ENCODE peak calls at places on chromosomes 13 and 19, in six cellular contexts. U is AG09309, R is IMR-90, O is colonic mucosa, V is uterus, B is kidney. T is an unnamed sample.

GRCh38 chr19:3880471-3881271 is at the start of gene ATCAY:
- DNase-seq in U (no peak), R (no peak), O (no peak), V (no peak), B (no peak), T (no peak)

GRCh38 chr19:5340637-5341447 is at the start of gene PTPRS:
- DNase-seq in U (no peak), R (peak; percentile 74), O (peak; percentile 61), V (peak; percentile 72), B (peak; percentile 92), T (peak; percentile 79)

GRCh38 chr19:709965-710714 is 1.4 kb downstream of the PALM start:
- DNase-seq in U (no peak), R (no peak), O (no peak), V (peak; percentile 55), B (no peak), T (peak; percentile 78)

GRCh38 chr19:33473644-33474305 is 47.8 kb downstream of the PEPD start:
- DNase-seq in U (peak; percentile 64), R (peak; percentile 55), O (no peak), V (no peak), B (no peak), T (no peak)

GRCh38 chr13:44734204-44734707 is 158.1 kb upstream of the TSC22D1 start:
- DNase-seq in U (no peak), R (peak; percentile 34), O (no peak), V (no peak), B (no peak), T (peak; percentile 51)

GRCh38 chr13:76225815-76226489 is 589.8 kb downstream of the LMO7 start:
- DNase-seq in U (no peak), R (peak; percentile 90), O (no peak), V (no peak), B (no peak), T (peak; percentile 33)

GRCh38 chr19:18469245-18470107 is 31.5 kb upstream of the ISYNA1 start:
- DNase-seq in U (no peak), R (peak; percentile 66), O (peak; percentile 73), V (peak; percentile 67), B (peak; percentile 87), T (peak; percentile 69)

GRCh38 chr13:45575830-45576180 is 39.7 kb downstream of the ERICH6B start:
- DNase-seq in U (no peak), R (no peak), O (no peak), V (no peak), B (no peak), T (no peak)

GRCh38 chr13:93535256-93535655 is 308.6 kb downstream of the GPC6 start:
- DNase-seq in U (no peak), R (peak; percentile 76), O (no peak), V (no peak), B (no peak), T (no peak)

GRCh38 chr13:66375756-66376155 is 854.4 kb downstream of the PCDH9 start:
- DNase-seq in U (no peak), R (peak; percentile 6), O (no peak), V (no peak), B (no peak), T (no peak)

GRCh38 chr19:47241919-47242644 is 11.1 kb upstream of the BBC3 start:
- DNase-seq in U (no peak), R (no peak), O (no peak), V (no peak), B (no peak), T (no peak)
- TF ChIP-seq CTCF in U (no peak), R (no peak), O (no peak), V (no peak), B (no peak), T (no peak)

DNA sequence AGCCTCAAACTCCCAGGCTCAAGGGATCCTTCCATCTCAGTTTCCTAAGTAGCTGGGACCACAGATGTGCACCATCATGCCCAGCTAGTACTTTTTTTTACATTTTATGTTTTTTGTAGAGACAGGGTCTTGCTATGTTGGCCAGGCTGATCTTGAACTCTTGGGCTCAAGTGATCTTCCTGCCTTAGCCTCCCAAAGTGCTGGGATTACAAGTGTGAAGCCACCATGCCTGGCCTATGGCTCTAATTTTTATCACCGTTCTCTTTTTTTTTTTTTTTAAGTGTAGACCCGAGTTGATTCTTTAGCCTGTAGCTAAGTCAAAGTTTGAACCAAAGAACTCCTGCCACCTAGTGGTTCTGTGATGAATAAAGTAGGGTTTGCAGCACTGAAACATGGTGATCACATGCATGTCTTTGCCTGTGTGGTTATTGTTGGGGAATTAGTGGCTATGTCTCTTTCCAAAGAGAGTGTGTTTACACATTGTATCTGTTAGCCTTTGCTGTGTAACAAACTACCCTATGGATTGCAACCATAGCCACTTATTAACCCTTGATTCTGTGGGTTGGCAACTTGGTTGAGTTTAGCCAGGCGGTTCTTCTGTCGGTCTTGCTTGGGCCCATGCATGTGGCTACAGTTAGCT is 11.6 kb downstream of the NFILZ start:
- DNase-seq in U (no peak), R (peak; percentile 65), O (no peak), V (no peak), B (no peak), T (no peak)
- TF ChIP-seq CTCF in U (peak; percentile 60), R (peak; percentile 64), O (peak; percentile 44), V (peak; percentile 66), B (peak; percentile 47), T (peak; percentile 58)

GRCh38 chr19:14505488-14506239 is 9.7 kb upstream of the GIPC1 start:
- DNase-seq in U (no peak), R (peak; percentile 76), O (peak; percentile 83), V (no peak), B (peak; percentile 85), T (no peak)
- TF ChIP-seq CTCF in U (peak; percentile 71), R (peak; percentile 59), O (peak; percentile 76), V (peak; percentile 44), B (peak; percentile 67), T (peak; percentile 63)

GRCh38 chr13:112183544-112184145 is 116.7 kb downstream of the SOX1 start:
- DNase-seq in U (no peak), R (no peak), O (no peak), V (no peak), B (no peak), T (no peak)
- TF ChIP-seq CTCF in U (no peak), R (no peak), O (no peak), V (no peak), B (no peak), T (no peak)

GRCh38 chr19:10655457-10656312 is 1.5 kb downstream of the ILF3 start:
- DNase-seq in U (no peak), R (peak; percentile 44), O (peak; percentile 42), V (no peak), B (no peak), T (no peak)
- TF ChIP-seq CTCF in U (peak; percentile 3), R (peak; percentile 17), O (no peak), V (no peak), B (no peak), T (no peak)

GRCh38 chr13:73338389-73338788 is 279.6 kb downstream of the KLF5 start:
- DNase-seq in U (no peak), R (no peak), O (no peak), V (no peak), B (no peak), T (no peak)

GRCh38 chr13:73337511-73337910 is 278.7 kb downstream of the KLF5 start:
- DNase-seq in U (no peak), R (no peak), O (no peak), V (no peak), B (no peak), T (no peak)

GRCh38 chr13:73339086-73339485 is 280.3 kb downstream of the KLF5 start:
- DNase-seq in U (no peak), R (no peak), O (no peak), V (no peak), B (no peak), T (no peak)

GRCh38 chr13:73340069-73340468 is 281.3 kb downstream of the KLF5 start:
- DNase-seq in U (no peak), R (no peak), O (no peak), V (no peak), B (no peak), T (no peak)

GRCh38 chr13:73341748-73342147 is 282.9 kb downstream of the KLF5 start:
- DNase-seq in U (peak; percentile 10), R (peak; percentile 44), O (no peak), V (no peak), B (no peak), T (no peak)
- TF ChIP-seq CTCF in U (peak; percentile 19), R (no peak), O (no peak), V (no peak), B (no peak), T (no peak)

GRCh38 chr13:110957181-110957884 is 42.5 kb upstream of the ANKRD10 start:
- DNase-seq in U (no peak), R (peak; percentile 16), O (no peak), V (no peak), B (no peak), T (no peak)
- TF ChIP-seq CTCF in U (peak; percentile 16), R (peak; percentile 19), O (no peak), V (no peak), B (no peak), T (peak; percentile 17)

DNA sequence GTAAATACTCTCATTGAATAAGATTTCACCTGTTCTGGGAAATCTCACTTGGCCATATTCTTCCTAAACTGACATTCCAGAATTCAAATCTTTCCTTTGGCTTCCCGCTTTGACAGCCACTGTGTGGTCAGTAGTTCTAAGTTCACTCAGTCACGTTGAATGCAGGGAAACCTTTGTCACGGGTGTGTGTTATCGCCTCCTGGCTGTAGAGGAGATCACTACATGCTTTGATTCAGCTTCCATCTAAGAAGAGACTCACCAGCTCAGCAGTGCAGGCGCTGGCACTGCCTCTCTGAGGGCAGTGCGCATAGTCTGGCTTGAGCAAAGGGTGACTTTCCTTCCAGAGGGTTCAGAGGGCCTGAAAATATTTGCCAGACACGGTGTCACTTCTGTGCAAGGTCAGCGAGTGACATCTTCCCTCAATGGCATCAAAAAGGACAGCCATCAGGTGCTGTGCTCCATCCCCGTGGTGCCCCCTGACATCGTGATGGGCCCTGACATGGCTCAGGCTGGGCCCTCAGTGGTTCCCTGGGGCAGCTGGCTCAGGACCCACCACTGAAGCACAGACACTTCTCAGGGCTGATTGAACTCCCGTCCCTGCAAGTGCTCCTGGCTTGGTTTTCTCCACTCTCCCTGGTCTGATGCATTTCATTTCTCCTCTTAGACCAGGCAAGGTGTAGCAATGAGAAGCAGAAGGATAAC is 635.4 kb upstream of the ARGLU1 start:
- DNase-seq in U (no peak), R (no peak), O (no peak), V (no peak), B (no peak), T (no peak)
- TF ChIP-seq CTCF in U (peak; percentile 37), R (no peak), O (no peak), V (no peak), B (peak; percentile 28), T (peak; percentile 58)

T was measured in left ventricle myocardium inferior.